ENCODE peak calls at places on chromosomes 2 and 18, in eight cellular contexts. One of them, this sample, is unnamed.

GRCh38 chr2:37851828-37852584 is 73.1 kb upstream of the RMDN2 start:
- DNase-seq in NCI-H2081: no peak
- DNase-seq in kidney epithelial cell: no peak
- DNase-seq in amygdala: no peak
- DNase-seq in KG1: no peak
- DNase-seq in GM23248: no peak
- DNase-seq in NCI-H82: no peak
- DNase-seq in renal cortical epithelial cell: no peak
- DNase-seq in this sample: no peak

GRCh38 chr2:57399061-57399460 is 647.5 kb upstream of the VRK2 start:
- DNase-seq in NCI-H2081: no peak
- DNase-seq in NCI-H82: no peak
- DNase-seq in GM23248: no peak
- DNase-seq in kidney epithelial cell: no peak
- DNase-seq in renal cortical epithelial cell: no peak
- DNase-seq in KG1: no peak
- DNase-seq in amygdala: no peak
- DNase-seq in this sample: no peak

GRCh38 chr2:46275995-46276394 is 21.2 kb upstream of the EPAS1 start:
- DNase-seq in NCI-H2081: no peak
- DNase-seq in NCI-H82: no peak
- DNase-seq in amygdala: no peak
- DNase-seq in KG1: no peak
- DNase-seq in kidney epithelial cell: no peak
- DNase-seq in renal cortical epithelial cell: no peak
- DNase-seq in GM23248: peak
- DNase-seq in this sample: peak

GRCh38 chr18:46322411-46322891 is 218.3 kb downstream of the HAUS1 start:
- DNase-seq in amygdala: no peak
- DNase-seq in NCI-H2081: no peak
- DNase-seq in kidney epithelial cell: no peak
- DNase-seq in KG1: no peak
- DNase-seq in renal cortical epithelial cell: peak
- DNase-seq in GM23248: no peak
- DNase-seq in NCI-H82: no peak
- DNase-seq in this sample: no peak

GRCh38 chr2:170218456-170218855 is 40.5 kb downstream of the MYO3B start:
- DNase-seq in kidney epithelial cell: no peak
- DNase-seq in KG1: no peak
- DNase-seq in GM23248: no peak
- DNase-seq in NCI-H2081: peak
- DNase-seq in amygdala: no peak
- DNase-seq in NCI-H82: peak
- DNase-seq in renal cortical epithelial cell: no peak
- DNase-seq in this sample: no peak

GRCh38 chr2:85353876-85354285 is 447 bp downstream of the RETSAT start:
- DNase-seq in amygdala: no peak
- DNase-seq in KG1: peak
- DNase-seq in kidney epithelial cell: no peak
- DNase-seq in renal cortical epithelial cell: peak
- DNase-seq in GM23248: peak
- DNase-seq in NCI-H2081: no peak
- DNase-seq in NCI-H82: peak
- DNase-seq in this sample: no peak

GRCh38 chr2:74778381-74779371 is 55.3 kb upstream of the HK2 start:
- DNase-seq in kidney epithelial cell: peak
- DNase-seq in amygdala: no peak
- DNase-seq in NCI-H82: peak
- DNase-seq in renal cortical epithelial cell: peak
- DNase-seq in KG1: no peak
- DNase-seq in GM23248: peak
- DNase-seq in NCI-H2081: peak
- DNase-seq in this sample: no peak

GRCh38 chr2:142880275-142880674 is 2.8 kb downstream of the KYNU start:
- DNase-seq in kidney epithelial cell: peak
- DNase-seq in amygdala: no peak
- DNase-seq in KG1: no peak
- DNase-seq in GM23248: peak
- DNase-seq in NCI-H82: no peak
- DNase-seq in NCI-H2081: no peak
- DNase-seq in renal cortical epithelial cell: peak
- DNase-seq in this sample: no peak

GRCh38 chr2:112155331-112156151 is 17.4 kb downstream of the FBLN7 start:
- DNase-seq in GM23248: no peak
- DNase-seq in amygdala: no peak
- DNase-seq in NCI-H82: no peak
- DNase-seq in KG1: no peak
- DNase-seq in kidney epithelial cell: no peak
- DNase-seq in NCI-H2081: peak
- DNase-seq in renal cortical epithelial cell: no peak
- DNase-seq in this sample: no peak

GRCh38 chr2:6538607-6539006 is 327.1 kb downstream of the CMPK2 start:
- DNase-seq in amygdala: no peak
- DNase-seq in renal cortical epithelial cell: no peak
- DNase-seq in kidney epithelial cell: no peak
- DNase-seq in NCI-H82: no peak
- DNase-seq in KG1: no peak
- DNase-seq in NCI-H2081: no peak
- DNase-seq in GM23248: peak
- DNase-seq in this sample: no peak

GRCh38 chr2:95345066-95345414 is 47.9 kb downstream of the KCNIP3 start:
- DNase-seq in renal cortical epithelial cell: no peak
- DNase-seq in NCI-H82: no peak
- DNase-seq in NCI-H2081: no peak
- DNase-seq in amygdala: no peak
- DNase-seq in KG1: no peak
- DNase-seq in kidney epithelial cell: no peak
- DNase-seq in GM23248: no peak
- DNase-seq in this sample: no peak

GRCh38 chr2:28691774-28692281 is 59.8 kb upstream of the PPP1CB start:
- DNase-seq in KG1: no peak
- DNase-seq in NCI-H2081: no peak
- DNase-seq in NCI-H82: peak
- DNase-seq in renal cortical epithelial cell: peak
- DNase-seq in amygdala: no peak
- DNase-seq in GM23248: peak
- DNase-seq in kidney epithelial cell: peak
- DNase-seq in this sample: no peak

GRCh38 chr2:240565267-240566202 is 2.7 kb upstream of the RNPEPL1 start:
- DNase-seq in renal cortical epithelial cell: peak
- DNase-seq in amygdala: no peak
- DNase-seq in KG1: peak
- DNase-seq in NCI-H2081: no peak
- DNase-seq in NCI-H82: peak
- DNase-seq in kidney epithelial cell: no peak
- DNase-seq in GM23248: peak
- DNase-seq in this sample: no peak

GRCh38 chr2:29062371-29062770 is 12.0 kb downstream of the PCARE start:
- DNase-seq in KG1: no peak
- DNase-seq in NCI-H82: no peak
- DNase-seq in GM23248: no peak
- DNase-seq in amygdala: no peak
- DNase-seq in kidney epithelial cell: no peak
- DNase-seq in NCI-H2081: no peak
- DNase-seq in renal cortical epithelial cell: no peak
- DNase-seq in this sample: no peak

GRCh38 chr2:25557179-25558036 is 116.0 kb downstream of the DTNB start:
- DNase-seq in NCI-H2081: no peak
- DNase-seq in kidney epithelial cell: no peak
- DNase-seq in renal cortical epithelial cell: no peak
- DNase-seq in amygdala: no peak
- DNase-seq in KG1: no peak
- DNase-seq in GM23248: no peak
- DNase-seq in NCI-H82: no peak
- DNase-seq in this sample: no peak

GRCh38 chr2:121902171-121902591 is 146.7 kb downstream of the TSN start:
- DNase-seq in NCI-H82: no peak
- DNase-seq in renal cortical epithelial cell: no peak
- DNase-seq in GM23248: peak
- DNase-seq in amygdala: no peak
- DNase-seq in NCI-H2081: no peak
- DNase-seq in KG1: no peak
- DNase-seq in kidney epithelial cell: no peak
- DNase-seq in this sample: no peak

GRCh38 chr2:11377915-11378649 is 33.6 kb upstream of the ROCK2 start:
- DNase-seq in kidney epithelial cell: no peak
- DNase-seq in GM23248: no peak
- DNase-seq in NCI-H2081: no peak
- DNase-seq in NCI-H82: no peak
- DNase-seq in amygdala: no peak
- DNase-seq in renal cortical epithelial cell: no peak
- DNase-seq in KG1: no peak
- DNase-seq in this sample: no peak

GRCh38 chr2:16186661-16187516 is 246.5 kb downstream of the MYCN start:
- DNase-seq in KG1: no peak
- DNase-seq in renal cortical epithelial cell: no peak
- DNase-seq in amygdala: no peak
- DNase-seq in GM23248: no peak
- DNase-seq in NCI-H82: no peak
- DNase-seq in kidney epithelial cell: no peak
- DNase-seq in NCI-H2081: no peak
- DNase-seq in this sample: no peak

GRCh38 chr2:152600698-152601097 is 116.6 kb downstream of the PRPF40A start:
- DNase-seq in GM23248: no peak
- DNase-seq in NCI-H2081: no peak
- DNase-seq in NCI-H82: no peak
- DNase-seq in amygdala: no peak
- DNase-seq in kidney epithelial cell: no peak
- DNase-seq in renal cortical epithelial cell: peak
- DNase-seq in KG1: no peak
- DNase-seq in this sample: no peak

GRCh38 chr2:221241072-221241471 is 331.0 kb downstream of the EPHA4 start:
- DNase-seq in amygdala: no peak
- DNase-seq in NCI-H2081: no peak
- DNase-seq in renal cortical epithelial cell: no peak
- DNase-seq in kidney epithelial cell: no peak
- DNase-seq in KG1: no peak
- DNase-seq in NCI-H82: no peak
- DNase-seq in GM23248: no peak
- DNase-seq in this sample: no peak

GRCh38 chr2:69989422-69990128 is 28.1 kb upstream of the ASPRV1 start:
- DNase-seq in kidney epithelial cell: no peak
- DNase-seq in amygdala: no peak
- DNase-seq in renal cortical epithelial cell: no peak
- DNase-seq in NCI-H2081: no peak
- DNase-seq in NCI-H82: no peak
- DNase-seq in GM23248: no peak
- DNase-seq in KG1: no peak
- DNase-seq in this sample: no peak

GRCh38 chr2:197079832-197080555 is 153.5 kb upstream of the PGAP1 start:
- DNase-seq in kidney epithelial cell: no peak
- DNase-seq in NCI-H2081: peak
- DNase-seq in GM23248: peak
- DNase-seq in NCI-H82: peak
- DNase-seq in KG1: no peak
- DNase-seq in amygdala: no peak
- DNase-seq in renal cortical epithelial cell: peak
- DNase-seq in this sample: no peak

GRCh38 chr2:9280204-9280603 is 73.6 kb downstream of the ASAP2 start:
- DNase-seq in renal cortical epithelial cell: no peak
- DNase-seq in NCI-H82: no peak
- DNase-seq in kidney epithelial cell: no peak
- DNase-seq in amygdala: no peak
- DNase-seq in KG1: no peak
- DNase-seq in GM23248: no peak
- DNase-seq in NCI-H2081: peak
- DNase-seq in this sample: no peak

GRCh38 chr2:238601433-238602222 is 174.9 kb downstream of the ASB1 start:
- DNase-seq in renal cortical epithelial cell: peak
- DNase-seq in amygdala: no peak
- DNase-seq in GM23248: peak
- DNase-seq in kidney epithelial cell: no peak
- DNase-seq in KG1: no peak
- DNase-seq in NCI-H82: no peak
- DNase-seq in NCI-H2081: no peak
- DNase-seq in this sample: peak

GRCh38 chr18:2971741-2972552 is 41.0 kb downstream of the LPIN2 start:
- DNase-seq in GM23248: peak
- DNase-seq in KG1: no peak
- DNase-seq in NCI-H82: no peak
- DNase-seq in amygdala: no peak
- DNase-seq in renal cortical epithelial cell: peak
- DNase-seq in NCI-H2081: no peak
- DNase-seq in kidney epithelial cell: no peak
- DNase-seq in this sample: peak

GRCh38 chr2:218879881-218880748 is 537 bp upstream of the WNT10A start:
- DNase-seq in NCI-H2081: peak
- DNase-seq in KG1: no peak
- DNase-seq in kidney epithelial cell: no peak
- DNase-seq in amygdala: no peak
- DNase-seq in GM23248: peak
- DNase-seq in renal cortical epithelial cell: no peak
- DNase-seq in NCI-H82: peak
- DNase-seq in this sample: no peak

GRCh38 chr2:164335128-164335527 is 286.2 kb downstream of the GRB14 start:
- DNase-seq in KG1: no peak
- DNase-seq in NCI-H82: no peak
- DNase-seq in renal cortical epithelial cell: no peak
- DNase-seq in amygdala: no peak
- DNase-seq in GM23248: no peak
- DNase-seq in kidney epithelial cell: no peak
- DNase-seq in NCI-H2081: no peak
- DNase-seq in this sample: no peak

GRCh38 chr18:28834889-28835288 is 658.0 kb upstream of the CDH2 start:
- DNase-seq in NCI-H2081: no peak
- DNase-seq in kidney epithelial cell: peak
- DNase-seq in NCI-H82: no peak
- DNase-seq in renal cortical epithelial cell: peak
- DNase-seq in amygdala: no peak
- DNase-seq in KG1: no peak
- DNase-seq in GM23248: peak
- DNase-seq in this sample: no peak

GRCh38 chr18:46556590-46557206 is 100.3 kb downstream of the LOXHD1 start:
- DNase-seq in renal cortical epithelial cell: no peak
- DNase-seq in NCI-H82: no peak
- DNase-seq in amygdala: no peak
- DNase-seq in NCI-H2081: no peak
- DNase-seq in kidney epithelial cell: no peak
- DNase-seq in KG1: no peak
- DNase-seq in GM23248: no peak
- DNase-seq in this sample: no peak

GRCh38 chr18:29883114-29883513 is 1159.4 kb downstream of the DSC3 start:
- DNase-seq in amygdala: no peak
- DNase-seq in renal cortical epithelial cell: no peak
- DNase-seq in NCI-H2081: no peak
- DNase-seq in GM23248: no peak
- DNase-seq in NCI-H82: no peak
- DNase-seq in KG1: no peak
- DNase-seq in kidney epithelial cell: no peak
- DNase-seq in this sample: no peak

GRCh38 chr2:145006957-145007672 is 487.2 kb upstream of the ZEB2 start:
- DNase-seq in amygdala: no peak
- DNase-seq in NCI-H82: no peak
- DNase-seq in NCI-H2081: no peak
- DNase-seq in KG1: no peak
- DNase-seq in kidney epithelial cell: peak
- DNase-seq in renal cortical epithelial cell: peak
- DNase-seq in GM23248: peak
- DNase-seq in this sample: peak

GRCh38 chr18:31680836-31681568 is 3.4 kb downstream of the B4GALT6 start:
- DNase-seq in KG1: no peak
- DNase-seq in NCI-H2081: peak
- DNase-seq in NCI-H82: peak
- DNase-seq in renal cortical epithelial cell: peak
- DNase-seq in GM23248: no peak
- DNase-seq in kidney epithelial cell: no peak
- DNase-seq in amygdala: no peak
- DNase-seq in this sample: no peak

GRCh38 chr2:71813801-71814470 is 333.7 kb downstream of the CYP26B1 start:
- DNase-seq in renal cortical epithelial cell: no peak
- DNase-seq in kidney epithelial cell: no peak
- DNase-seq in KG1: no peak
- DNase-seq in amygdala: no peak
- DNase-seq in NCI-H2081: no peak
- DNase-seq in GM23248: peak
- DNase-seq in NCI-H82: no peak
- DNase-seq in this sample: no peak

GRCh38 chr2:23803965-23804542 is 122.9 kb downstream of the ATAD2B start:
- DNase-seq in renal cortical epithelial cell: peak
- DNase-seq in KG1: no peak
- DNase-seq in NCI-H82: peak
- DNase-seq in amygdala: no peak
- DNase-seq in kidney epithelial cell: no peak
- DNase-seq in NCI-H2081: peak
- DNase-seq in GM23248: peak
- DNase-seq in this sample: no peak

This sample was measured in tibial nerve.